ENCODE peak calls at places on chromosomes 16 and 17, in eight cellular contexts. V is neural progenitor cell, T is activated B cell treated with CpG ODN at 0.5 μM for 24 hours, A is RWPE1, B is epithelial cell of esophagus, W is astrocyte of the spinal cord, F is AG10803, M is fibroblast of pulmonary artery. O is an unnamed sample.

GRCh38 chr16:83365166-83365565 is 442.6 kb upstream of the HSBP1 start:
- DNase-seq in F (peak), T (no peak), A (peak), B (peak), V (no peak), W (no peak), M (peak), O (no peak)

GRCh38 chr17:61492759-61493526 is 40.7 kb downstream of the TBX4 start:
- DNase-seq in V (no peak), T (no peak), M (peak), A (no peak), F (peak), W (no peak), B (no peak), O (no peak)

GRCh38 chr16:26983426-26983825 is 83.3 kb upstream of the C16orf82 start:
- DNase-seq in V (no peak), M (peak), W (peak), B (no peak), F (peak), A (no peak), T (no peak), O (no peak)

GRCh38 chr17:77930780-77931768 is 27.4 kb upstream of the TNRC6C start:
- DNase-seq in M (no peak), V (no peak), F (no peak), A (no peak), B (no peak), W (no peak), T (no peak), O (no peak)

GRCh38 chr17:55437165-55437605 is 15.6 kb upstream of the MMD start:
- DNase-seq in W (no peak), V (peak), B (no peak), A (no peak), M (no peak), T (peak), F (no peak), O (no peak)

GRCh38 chr16:20897253-20897896 is 2.8 kb downstream of the DCUN1D3 start:
- DNase-seq in F (peak), T (no peak), M (peak), W (peak), V (no peak), B (peak), A (peak), O (no peak)

GRCh38 chr16:12917246-12917645 is 15.8 kb downstream of the SHISA9 start:
- DNase-seq in M (no peak), V (no peak), A (no peak), B (no peak), F (no peak), T (no peak), W (no peak), O (no peak)

GRCh38 chr16:4651842-4652241 is 27.2 kb downstream of the MGRN1 start:
- DNase-seq in V (no peak), B (no peak), W (no peak), T (peak), F (no peak), M (no peak), A (no peak), O (no peak)

GRCh38 chr16:79716645-79717323 is 116.2 kb upstream of the MAF start:
- DNase-seq in W (no peak), B (no peak), A (no peak), M (no peak), V (no peak), F (no peak), T (no peak), O (no peak)

GRCh38 chr16:66874079-66874775 is 6.1 kb upstream of the PDP2 start:
- DNase-seq in A (no peak), T (no peak), M (peak), W (peak), V (no peak), B (no peak), F (peak), O (no peak)

GRCh38 chr16:3158014-3158497 is 23.2 kb downstream of the ZNF213 start:
- DNase-seq in W (peak), M (no peak), A (no peak), T (no peak), B (no peak), V (peak), F (no peak), O (no peak)

GRCh38 chr16:3256876-3257465 is 538 bp upstream of the MEFV start:
- DNase-seq in M (peak), V (no peak), A (no peak), T (no peak), F (peak), W (peak), B (peak), O (no peak)

GRCh38 chr16:57688487-57688986 is 6.1 kb upstream of the DRC7 start:
- DNase-seq in B (no peak), W (no peak), V (no peak), M (no peak), A (no peak), T (no peak), F (no peak), O (no peak)

GRCh38 chr17:39769974-39770587 is 32.3 kb downstream of the GRB7 start:
- DNase-seq in F (no peak), M (no peak), T (no peak), V (no peak), A (peak), W (peak), B (peak), O (no peak)

GRCh38 chr16:1678500-1679098 is 520 bp downstream of the JPT2 start:
- DNase-seq in F (peak), V (peak), B (peak), M (peak), W (no peak), A (peak), T (peak), O (peak)

GRCh38 chr16:50103764-50104163 is 38.0 kb downstream of the HEATR3 start:
- DNase-seq in M (peak), W (no peak), T (no peak), V (no peak), F (peak), A (no peak), B (peak), O (no peak)

GRCh38 chr17:65332375-65332774 is 195.2 kb downstream of the RGS9 start:
- DNase-seq in T (no peak), W (peak), B (peak), A (peak), F (peak), V (no peak), M (peak), O (no peak)

GRCh38 chr17:412211-413015 is 59.8 kb upstream of the RPH3AL start:
- DNase-seq in V (peak), B (peak), F (peak), T (no peak), A (peak), W (peak), M (peak), O (peak)

GRCh38 chr16:11613381-11614303 is 26.9 kb upstream of the LITAF start:
- DNase-seq in V (no peak), M (peak), F (no peak), B (peak), W (no peak), T (no peak), A (peak), O (peak)

GRCh38 chr16:11612110-11612981 is 25.6 kb upstream of the LITAF start:
- DNase-seq in T (no peak), M (no peak), B (peak), W (no peak), F (no peak), A (peak), V (no peak), O (no peak)

GRCh38 chr16:11609474-11610120 is 22.9 kb upstream of the LITAF start:
- DNase-seq in A (no peak), B (peak), M (no peak), W (no peak), T (no peak), F (no peak), V (peak), O (no peak)

GRCh38 chr16:11610121-11610505 is 23.4 kb upstream of the LITAF start:
- DNase-seq in A (no peak), M (no peak), B (no peak), V (no peak), F (no peak), T (no peak), W (no peak), O (no peak)

GRCh38 chr16:11610580-11610979 is 23.9 kb upstream of the LITAF start:
- DNase-seq in B (peak), F (no peak), T (no peak), A (no peak), W (no peak), M (no peak), V (no peak), O (no peak)
- TF ChIP-seq CTCF in B (no peak), F (no peak), T (no peak), A (no peak), W (no peak), M (no peak), V (no peak), O (no peak)

GRCh38 chr17:22703204-22703603 is 1010.9 kb downstream of the KCNJ18 start:
- DNase-seq in T (no peak), A (no peak), F (no peak), M (no peak), B (no peak), V (no peak), W (no peak), O (no peak)
- TF ChIP-seq CTCF in T (no peak), A (no peak), F (no peak), M (no peak), B (no peak), V (peak), W (no peak), O (no peak)

GRCh38 chr16:89210904-89211515 is 6.5 kb upstream of the ZNF778 start:
- DNase-seq in A (no peak), V (no peak), B (no peak), W (no peak), M (no peak), T (no peak), F (peak), O (no peak)

GRCh38 chr16:89210165-89210903 is 7.2 kb upstream of the ZNF778 start:
- DNase-seq in T (no peak), W (no peak), A (no peak), B (no peak), V (no peak), F (no peak), M (no peak), O (no peak)

GRCh38 chr16:89207993-89208392 is 7.7 kb upstream of the SLC22A31 start:
- DNase-seq in T (no peak), V (no peak), W (no peak), A (no peak), M (no peak), F (no peak), B (no peak), O (no peak)

DNA sequence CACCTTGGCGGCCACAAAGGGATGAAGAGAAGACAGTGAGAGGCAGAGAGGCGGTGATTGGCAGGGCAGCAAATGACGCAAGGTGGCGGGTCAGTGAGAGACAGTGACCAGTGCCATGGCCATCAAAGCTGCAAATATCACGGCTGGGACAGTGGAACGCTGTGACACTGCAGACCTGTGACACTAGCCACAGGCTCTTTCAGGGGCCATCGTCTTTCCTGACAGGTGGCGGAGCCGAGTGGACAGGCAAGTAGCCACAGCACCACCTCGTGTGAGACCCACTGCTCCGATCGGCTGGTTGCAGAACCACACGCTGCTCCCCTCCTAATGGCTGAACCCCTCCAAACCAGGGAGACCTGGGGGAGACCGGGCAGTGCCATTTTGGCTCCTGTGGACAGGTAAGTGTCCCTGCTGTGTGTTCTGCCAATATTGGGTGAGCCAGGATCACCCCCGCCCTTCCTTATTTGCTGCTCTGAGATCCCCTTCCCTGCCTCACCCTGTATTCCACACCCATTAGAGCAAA is 7.9 kb upstream of the ZNF778 start:
- DNase-seq in F (no peak), V (no peak), W (no peak), A (no peak), B (no peak), T (no peak), M (no peak), O (no peak)
- TF ChIP-seq CTCF in F (no peak), V (peak), W (no peak), A (no peak), B (no peak), T (no peak), M (no peak), O (no peak)

GRCh38 chr16:15607700-15608396 is 35.1 kb downstream of the MARF1 start:
- DNase-seq in T (no peak), V (no peak), F (no peak), A (peak), B (peak), M (peak), W (peak), O (no peak)

GRCh38 chr16:15609286-15609649 is 33.7 kb downstream of the MARF1 start:
- DNase-seq in V (no peak), M (peak), B (no peak), W (no peak), A (no peak), T (no peak), F (no peak), O (no peak)

GRCh38 chr16:15610369-15610871 is 32.5 kb downstream of the MARF1 start:
- DNase-seq in W (peak), B (no peak), M (no peak), T (no peak), A (no peak), F (peak), V (no peak), O (no peak)

GRCh38 chr16:15606521-15607220 is 36.3 kb downstream of the MARF1 start:
- DNase-seq in F (no peak), W (no peak), B (peak), V (no peak), M (no peak), A (no peak), T (no peak), O (no peak)

DNA sequence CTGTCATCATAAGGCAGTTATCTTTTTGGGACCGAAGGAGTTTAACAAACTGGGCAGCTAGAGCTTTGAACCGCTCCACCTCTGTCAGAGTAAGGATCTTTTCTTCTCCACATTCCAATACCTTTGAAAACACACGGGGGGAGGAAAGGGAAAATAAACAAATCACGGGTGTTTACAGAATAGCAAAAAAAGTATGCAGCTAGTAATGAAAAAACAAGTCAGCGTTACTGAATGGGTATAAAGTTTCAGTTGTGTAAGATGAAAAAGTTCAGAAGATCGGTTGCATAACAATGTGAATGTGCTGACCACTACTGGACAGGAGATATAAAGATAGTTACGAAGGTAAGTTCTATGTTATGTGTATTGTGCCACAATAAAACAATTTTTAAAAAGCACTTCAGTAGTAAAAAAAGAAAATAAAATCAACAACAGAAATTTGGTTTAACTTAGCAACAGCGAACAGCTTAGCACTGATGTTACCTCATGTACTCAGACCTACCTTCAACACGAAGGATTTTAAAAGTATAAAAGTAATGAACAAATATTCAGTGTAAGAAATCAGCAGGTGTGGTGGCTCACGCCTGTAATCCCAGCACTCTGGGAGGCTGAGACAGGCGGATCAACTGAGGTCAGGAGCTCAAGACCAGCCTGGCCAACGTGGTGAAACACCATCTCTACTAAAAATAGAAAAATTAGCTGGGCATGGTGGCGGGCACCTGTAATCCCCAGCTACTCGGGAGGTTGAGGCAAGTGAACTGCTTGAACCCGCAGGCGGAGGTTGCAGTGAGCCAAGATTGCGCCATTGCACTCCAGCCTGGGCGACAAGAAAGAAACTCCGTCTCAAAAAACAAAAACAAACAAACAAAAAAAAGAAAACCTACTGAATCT is 34.3 kb downstream of the MARF1 start:
- DNase-seq in M (peak), F (no peak), W (peak), V (no peak), A (no peak), T (no peak), B (no peak), O (no peak)
- TF ChIP-seq CTCF in M (no peak), F (no peak), W (no peak), V (no peak), A (no peak), T (no peak), B (no peak), O (no peak)

DNA sequence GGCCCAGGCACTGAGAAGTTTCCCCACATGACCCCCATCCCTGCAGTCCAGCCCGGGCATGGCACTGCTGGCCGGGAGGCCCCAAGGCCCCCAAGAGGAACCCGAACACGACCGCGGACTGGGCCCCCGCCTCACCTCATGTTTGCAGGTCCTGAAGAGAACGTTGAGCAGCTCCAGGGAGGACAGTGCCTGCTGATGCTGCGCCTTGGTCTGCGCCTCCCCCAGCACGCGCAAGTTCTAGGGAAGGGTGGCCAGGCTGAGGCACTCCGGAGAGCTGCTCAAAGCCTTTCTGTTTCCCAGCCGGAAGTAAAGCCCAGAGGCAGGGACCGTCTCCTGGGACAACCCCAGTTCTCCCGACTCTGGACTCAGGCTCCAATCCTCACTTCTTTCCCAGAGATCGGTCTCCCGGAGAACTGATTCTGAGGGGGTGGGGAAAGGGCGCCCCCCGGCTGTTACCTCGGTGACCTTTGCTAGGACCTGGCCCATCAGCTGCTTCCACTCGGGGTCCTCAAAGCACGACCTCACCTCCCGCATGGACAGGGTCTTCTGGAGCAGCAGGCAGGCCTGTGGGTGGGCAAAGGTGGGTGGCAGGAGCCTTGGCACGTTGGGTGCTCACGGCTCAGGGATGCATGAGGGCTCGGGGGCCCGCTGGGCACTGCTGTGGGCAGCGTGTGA is 13.7 kb downstream of the MYBBP1A start:
- DNase-seq in W (no peak), T (no peak), B (no peak), M (no peak), A (no peak), F (no peak), V (no peak), O (no peak)
- TF ChIP-seq CTCF in W (no peak), T (no peak), B (no peak), M (no peak), A (no peak), F (no peak), V (peak), O (no peak)

DNA sequence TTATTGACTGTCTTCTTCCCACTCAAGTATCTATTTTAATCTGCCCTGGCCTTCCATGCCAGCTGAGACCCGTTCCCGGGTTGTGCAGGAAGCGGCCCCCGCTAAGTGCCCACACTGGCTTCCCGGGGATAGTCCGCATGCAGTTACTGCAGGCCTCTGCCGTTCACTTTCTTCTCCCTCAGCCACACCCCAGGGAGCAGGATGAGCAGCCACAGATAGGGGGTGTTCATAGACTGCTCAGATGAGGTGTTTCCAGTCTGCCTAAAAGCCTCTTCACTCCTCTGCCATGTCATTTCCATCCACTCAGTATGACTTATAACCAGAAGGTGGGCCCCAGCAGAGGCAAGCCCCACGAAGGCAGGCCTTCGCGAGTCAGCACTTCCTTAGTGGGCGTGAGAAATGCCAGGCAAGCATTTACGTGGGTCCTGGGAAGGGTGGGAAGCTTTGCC is 7.7 kb downstream of the MED9 start:
- DNase-seq in A (no peak), V (no peak), B (peak), T (no peak), M (peak), W (no peak), F (no peak), O (no peak)
- TF ChIP-seq CTCF in A (no peak), V (no peak), B (no peak), T (no peak), M (no peak), W (no peak), F (no peak), O (no peak)

DNA sequence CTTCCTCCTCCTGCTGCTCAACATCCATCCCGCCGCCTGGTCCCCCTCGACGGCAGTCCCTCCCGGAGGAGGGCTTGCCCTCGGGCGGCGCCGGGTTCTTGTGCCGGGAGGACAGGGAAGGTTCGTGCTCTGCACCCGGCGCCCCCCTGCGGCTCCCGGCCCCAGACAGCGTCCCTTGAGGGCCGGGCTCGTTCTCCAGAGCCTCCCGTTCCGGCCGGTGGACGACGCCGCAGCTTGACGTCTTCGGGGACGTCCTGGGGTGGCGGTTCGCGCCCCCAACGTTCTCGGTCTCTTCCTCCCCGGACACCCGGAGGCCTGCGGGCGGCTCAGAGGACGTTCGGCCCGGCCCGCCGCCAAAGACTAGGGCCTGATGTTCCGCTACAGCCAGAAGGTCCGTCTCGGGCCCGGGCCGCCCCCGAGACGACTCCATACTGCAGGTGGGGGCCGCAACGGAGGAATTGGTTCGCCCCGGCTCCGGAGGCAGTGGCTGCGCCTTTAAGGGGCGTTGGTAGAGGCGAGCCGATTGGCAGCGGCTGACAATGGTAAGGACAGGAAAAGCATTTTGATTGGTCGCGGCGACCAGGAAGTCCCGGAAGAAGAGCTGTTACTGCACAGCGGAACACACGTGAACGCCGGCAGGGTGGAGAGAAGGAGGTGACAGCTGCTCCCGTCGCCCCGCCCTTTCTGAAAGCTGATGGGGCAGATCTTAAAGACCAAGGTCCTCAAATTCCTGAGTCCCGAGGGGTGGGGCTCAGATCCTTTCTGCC is at the start of gene BORCS6:
- DNase-seq in V (peak), F (peak), A (peak), W (peak), M (peak), T (peak), B (peak), O (peak)
- TF ChIP-seq CTCF in V (no peak), F (no peak), A (peak), W (no peak), M (no peak), T (no peak), B (no peak), O (no peak)

O was measured in natural killer cell.